ENCODE peak calls at places on chromosomes 4 and X, in four cellular contexts. G, K, W and H are unnamed samples. For H3K4me1 and H3K9me3, the result is how much of the 10 kb centered on the place peaks cover.

GRCh38 chr4:153640476-153640802 is 43.6 kb upstream of the TLR2 start:
- DNase-seq in K (no peak), W (no peak), G (no peak), H (no peak)

GRCh38 chrX:45198301-45198700 is 2.4 kb downstream of the DIPK2B start:
- DNase-seq in G (no peak), K (no peak), W (no peak), H (no peak)

GRCh38 chr4:67680568-67681222 is 20.3 kb downstream of the UBA6 start:
- DNase-seq in W (no peak), K (no peak), G (peak), H (no peak)

GRCh38 chr4:119218093-119218492 is 5.6 kb downstream of the USP53 start:
- DNase-seq in K (no peak), W (no peak), G (no peak), H (no peak)

GRCh38 chr4:3531306-3531886 is 826 bp downstream of the LRPAP1 start:
- DNase-seq in W (no peak), K (no peak), G (no peak), H (no peak)

GRCh38 chr4:2445130-2445529 is 23.8 kb upstream of the RNF4 start:
- DNase-seq in K (no peak), W (no peak), G (no peak), H (no peak)

GRCh38 chrX:105765691-105766090 is 56.6 kb upstream of the NRK start:
- DNase-seq in W (no peak), G (no peak), K (no peak), H (no peak)

GRCh38 chr4:98446499-98447375 is 185.6 kb downstream of the RAP1GDS1 start:
- DNase-seq in K (no peak), W (peak), G (peak), H (peak)

GRCh38 chr4:100754741-100755140 is 236.9 kb upstream of the EMCN start:
- DNase-seq in K (no peak), W (no peak), G (no peak), H (no peak)

GRCh38 chr4:30769093-30769492 is 48.9 kb downstream of the PCDH7 start:
- DNase-seq in K (no peak), G (no peak), W (no peak), H (peak)

GRCh38 chr4:177108708-177109107 is 201.0 kb upstream of the NEIL3 start:
- DNase-seq in K (no peak), W (peak), G (peak), H (no peak)

GRCh38 chr4:139266583-139267257 is 13.3 kb downstream of the MGARP start:
- DNase-seq in K (peak), G (peak), W (peak), H (peak)

GRCh38 chrX:143854006-143854405 is 29.9 kb upstream of the UBE2NL start:
- DNase-seq in G (peak), K (no peak), W (no peak), H (no peak)

GRCh38 chrX:105975382-105975781 is 63.1 kb downstream of the SERPINA7 start:
- DNase-seq in K (no peak), W (peak), G (peak), H (no peak)

GRCh38 chrX:149570668-149571067 is 16.6 kb downstream of the MAGEA9B start:
- DNase-seq in K (no peak), G (peak), W (no peak), H (no peak)

GRCh38 chr4:109497511-109497910 is 62.5 kb upstream of the MCUB start:
- DNase-seq in G (no peak), W (no peak), K (no peak), H (no peak)

GRCh38 chrX:19019996-19020395 is 36.1 kb upstream of the PHKA2 start:
- DNase-seq in K (no peak), G (peak), W (no peak), H (no peak)

GRCh38 chr4:168498259-168498658 is 1.4 kb downstream of the PALLD start:
- DNase-seq in W (no peak), G (peak), K (no peak), H (no peak)

GRCh38 chr4:590313-590841 is 14.3 kb upstream of the TMEM271 start:
- DNase-seq in G (no peak), K (no peak), W (no peak), H (no peak)

GRCh38 chr4:39353478-39354177 is 12.5 kb downstream of the RFC1 start:
- DNase-seq in G (peak), W (peak), K (no peak), H (peak)

GRCh38 chr4:74414149-74414809 is 30.7 kb upstream of the AREG start:
- DNase-seq in G (no peak), K (no peak), W (no peak), H (no peak)

GRCh38 chr4:15078682-15079642 is 76.7 kb downstream of the CPEB2 start:
- DNase-seq in G (peak), K (no peak), W (no peak), H (no peak)

GRCh38 chr4:24845884-24846283 is 50.5 kb downstream of the SOD3 start:
- DNase-seq in K (no peak), W (no peak), G (no peak), H (no peak)

GRCh38 chrX:9905288-9905687 is 61.9 kb upstream of the CLDN34 start:
- DNase-seq in G (peak), W (no peak), K (no peak), H (no peak)
- H3K27ac ChIP-seq in G (peak), W (no peak), K (no peak), H (no peak)

GRCh38 chr4:85966308-85966882 is 393.5 kb downstream of the MAPK10 start:
- DNase-seq in K (no peak), W (no peak), G (no peak), H (no peak)

GRCh38 chr4:85965529-85965928 is 394.3 kb downstream of the MAPK10 start:
- DNase-seq in W (no peak), K (no peak), G (no peak), H (no peak)

GRCh38 chr4:85970535-85970934 is 389.3 kb downstream of the MAPK10 start:
- DNase-seq in G (no peak), K (no peak), W (no peak), H (no peak)

GRCh38 chr4:85967872-85968271 is 392.0 kb downstream of the MAPK10 start:
- DNase-seq in K (no peak), G (peak), W (no peak), H (no peak)

DNA sequence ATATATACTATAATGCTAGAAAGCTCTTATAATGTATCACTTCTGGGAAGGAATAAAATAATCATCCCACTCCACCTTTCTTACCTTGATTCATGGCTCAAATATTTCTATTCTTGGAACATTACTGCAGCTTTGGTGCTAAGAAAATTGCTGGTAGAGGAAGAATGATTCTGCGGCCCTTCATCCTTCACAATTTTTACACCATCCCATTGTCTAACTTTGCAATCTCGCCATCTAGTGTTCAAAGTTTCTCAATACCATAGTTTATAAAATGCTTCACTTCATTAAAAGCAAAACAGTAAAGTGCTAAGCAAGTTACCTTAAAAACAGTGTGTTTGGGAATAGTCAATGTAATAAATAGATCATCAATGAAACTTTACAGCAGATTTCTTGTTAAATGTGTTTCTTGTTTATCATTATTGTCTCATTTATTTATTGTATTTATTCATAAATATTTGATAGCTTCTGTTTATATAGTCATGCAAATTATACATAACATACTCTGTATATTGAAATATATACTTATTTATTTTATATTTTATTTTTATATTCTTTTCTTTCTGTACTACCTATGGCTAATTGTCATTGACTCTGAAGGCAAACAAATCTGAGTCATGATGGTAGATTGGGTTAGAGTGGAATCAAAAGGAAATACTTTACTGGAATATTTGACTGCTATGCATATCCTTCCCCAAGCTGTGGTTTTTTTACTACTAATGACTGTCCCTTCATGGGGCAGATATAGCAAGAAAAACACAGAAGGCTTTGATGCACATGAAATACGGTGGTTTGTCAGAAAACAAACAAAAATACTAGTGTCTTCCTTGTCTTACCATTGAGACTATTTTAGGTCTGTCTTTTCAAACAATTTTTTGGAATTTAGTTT is 390.7 kb downstream of the MAPK10 start:
- DNase-seq in W (peak), K (no peak), G (peak), H (no peak)
- H3K4me1 ChIP-seq in W (under half), K (under half), G (under half), H (under half)

DNA sequence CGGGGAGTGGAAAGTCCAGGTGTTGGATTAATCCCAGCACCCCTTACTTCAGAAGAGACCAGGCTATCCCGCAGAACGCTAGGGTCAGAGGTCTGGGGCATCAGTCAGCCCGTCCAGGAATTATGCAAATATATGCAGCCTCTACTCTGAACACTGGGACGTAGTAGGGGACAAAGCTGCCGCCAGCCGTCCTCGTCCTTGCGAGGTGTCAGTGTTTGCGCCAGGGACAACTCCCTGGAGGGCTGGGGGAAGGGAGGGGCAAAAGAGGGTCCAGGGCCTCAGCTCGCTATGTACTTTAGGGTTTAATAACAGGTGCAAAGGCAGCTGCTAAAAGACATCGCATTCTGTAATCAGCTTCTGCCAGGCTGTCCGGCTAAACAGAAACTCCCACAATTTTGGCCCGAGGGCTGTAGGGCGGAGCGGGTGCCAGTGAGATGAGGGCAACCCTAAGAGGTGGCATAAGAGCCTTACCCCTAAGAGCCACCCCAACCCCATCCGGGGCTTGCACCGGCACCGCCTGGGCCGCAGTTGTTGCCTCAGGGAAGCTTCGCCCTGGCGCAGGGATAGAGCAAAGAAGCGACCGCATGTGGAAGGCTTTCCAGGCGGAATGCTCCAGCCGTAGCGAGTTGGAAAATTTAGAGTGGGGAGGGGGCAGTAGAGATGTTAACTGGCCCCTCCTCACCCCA is 8.4 kb downstream of the HAND2 start:
- DNase-seq in W (no peak), K (no peak), G (no peak), H (no peak)
- H3K9me3 ChIP-seq in W (under half), K (under half), G (under half), H (under half)

GRCh38 chrX:81121513-81122363 is 80.0 kb downstream of the HMGN5 start:
- DNase-seq in W (peak), K (peak), G (peak), H (peak)
- H3K27ac ChIP-seq in W (peak), K (peak), G (no peak), H (peak)